ENCODE peak calls at places on chromosomes 1 and 21, in four cellular contexts. One of them, this sample, is unnamed.
A peak's percentile ranks its signal among the peaks of the same experiment; 100 is the strongest.

GRCh38 chr21:20729376-20729775 is 268.8 kb upstream of the NCAM2 start:
- DNase-seq in HCT116: no peak
- DNase-seq in suprapubic skin: no peak
- DNase-seq in esophagus muscularis mucosa: no peak
- DNase-seq in this sample: no peak

GRCh38 chr21:25409992-25410391 is 197.3 kb downstream of the MRPL39 start:
- DNase-seq in HCT116: no peak
- DNase-seq in esophagus muscularis mucosa: no peak
- DNase-seq in suprapubic skin: no peak
- DNase-seq in this sample: no peak

GRCh38 chr1:200022239-200022804 is 5.2 kb upstream of the NR5A2 start:
- DNase-seq in HCT116: no peak
- DNase-seq in esophagus muscularis mucosa: peak; percentile 14
- DNase-seq in suprapubic skin: no peak
- DNase-seq in this sample: no peak

GRCh38 chr1:163799190-163799805 is 477.5 kb downstream of the NUF2 start:
- DNase-seq in HCT116: no peak
- DNase-seq in esophagus muscularis mucosa: no peak
- DNase-seq in suprapubic skin: no peak
- DNase-seq in this sample: no peak

GRCh38 chr21:29256125-29256895 is 42.4 kb upstream of the BACH1 start:
- DNase-seq in suprapubic skin: no peak
- DNase-seq in esophagus muscularis mucosa: no peak
- DNase-seq in HCT116: no peak
- DNase-seq in this sample: no peak

GRCh38 chr1:23793018-23793781 is 2.3 kb downstream of the LYPLA2 start:
- DNase-seq in esophagus muscularis mucosa: no peak
- DNase-seq in HCT116: no peak
- DNase-seq in suprapubic skin: no peak
- DNase-seq in this sample: peak; percentile 70

GRCh38 chr1:43608789-43609188 is 41.2 kb upstream of the KDM4A start:
- DNase-seq in suprapubic skin: no peak
- DNase-seq in esophagus muscularis mucosa: no peak
- DNase-seq in HCT116: no peak
- DNase-seq in this sample: no peak

GRCh38 chr1:232669981-232670763 is 40.2 kb upstream of the SIPA1L2 start:
- DNase-seq in suprapubic skin: no peak
- DNase-seq in HCT116: no peak
- DNase-seq in esophagus muscularis mucosa: no peak
- DNase-seq in this sample: no peak

GRCh38 chr1:43822040-43822439 is 111.6 kb upstream of the ARTN start:
- DNase-seq in esophagus muscularis mucosa: no peak
- DNase-seq in suprapubic skin: no peak
- DNase-seq in HCT116: peak; percentile 90
- DNase-seq in this sample: no peak

GRCh38 chr1:246577720-246578106 is 11.5 kb downstream of the CNST start:
- DNase-seq in HCT116: no peak
- DNase-seq in suprapubic skin: no peak
- DNase-seq in esophagus muscularis mucosa: no peak
- DNase-seq in this sample: no peak

GRCh38 chr1:7171574-7171973 is 386.3 kb downstream of the CAMTA1 start:
- DNase-seq in suprapubic skin: no peak
- DNase-seq in esophagus muscularis mucosa: peak; percentile 66
- DNase-seq in HCT116: no peak
- DNase-seq in this sample: no peak

GRCh38 chr1:162222019-162222418 is 152.5 kb downstream of the NOS1AP start:
- DNase-seq in esophagus muscularis mucosa: no peak
- DNase-seq in suprapubic skin: no peak
- DNase-seq in HCT116: no peak
- DNase-seq in this sample: no peak

GRCh38 chr1:109876617-109877319 is 33.9 kb upstream of the CSF1 start:
- DNase-seq in HCT116: no peak
- DNase-seq in esophagus muscularis mucosa: no peak
- DNase-seq in suprapubic skin: no peak
- DNase-seq in this sample: no peak

GRCh38 chr1:3265800-3266485 is 188.5 kb upstream of the ARHGEF16 start:
- DNase-seq in esophagus muscularis mucosa: no peak
- DNase-seq in suprapubic skin: no peak
- DNase-seq in HCT116: no peak
- DNase-seq in this sample: no peak

GRCh38 chr1:248817065-248817464 is 8.7 kb downstream of the SH3BP5L start:
- DNase-seq in esophagus muscularis mucosa: no peak
- DNase-seq in HCT116: no peak
- DNase-seq in suprapubic skin: no peak
- DNase-seq in this sample: no peak

GRCh38 chr1:3631330-3631729 is 6.5 kb downstream of the TPRG1L start:
- DNase-seq in suprapubic skin: no peak
- DNase-seq in HCT116: no peak
- DNase-seq in esophagus muscularis mucosa: no peak
- DNase-seq in this sample: no peak

GRCh38 chr1:36161656-36162531 is 5.9 kb downstream of the MAP7D1 start:
- DNase-seq in HCT116: no peak
- DNase-seq in suprapubic skin: no peak
- DNase-seq in esophagus muscularis mucosa: no peak
- DNase-seq in this sample: peak; percentile 60
- H3K4me1 ChIP-seq in HCT116: peaks cover 13% of the 10 kb centered on the region
- H3K4me1 ChIP-seq in suprapubic skin: peaks cover 88% of the 10 kb centered on the region
- H3K4me1 ChIP-seq in esophagus muscularis mucosa: peaks cover 97% of the 10 kb centered on the region
- H3K4me1 ChIP-seq in this sample: peaks cover 33% of the 10 kb centered on the region

GRCh38 chr1:172144445-172145060 is 275.9 kb upstream of the C1orf105 start:
- DNase-seq in suprapubic skin: peak; percentile 90
- DNase-seq in HCT116: no peak
- DNase-seq in esophagus muscularis mucosa: peak; percentile 94
- DNase-seq in this sample: peak; percentile 85
- TF ChIP-seq POLR2A in suprapubic skin: peak; percentile 87
- TF ChIP-seq POLR2A in HCT116: no peak
- TF ChIP-seq POLR2A in esophagus muscularis mucosa: peak; percentile 23
- TF ChIP-seq POLR2A in this sample: peak; percentile 86

GRCh38 chr1:25018878-25019277 is 88.8 kb upstream of the RUNX3 start:
- DNase-seq in suprapubic skin: no peak
- DNase-seq in esophagus muscularis mucosa: no peak
- DNase-seq in HCT116: no peak
- DNase-seq in this sample: no peak

GRCh38 chr1:25017436-25018109 is 87.5 kb upstream of the RUNX3 start:
- DNase-seq in esophagus muscularis mucosa: no peak
- DNase-seq in HCT116: no peak
- DNase-seq in suprapubic skin: no peak
- DNase-seq in this sample: no peak

GRCh38 chr1:25019351-25020172 is 89.5 kb upstream of the RUNX3 start:
- DNase-seq in suprapubic skin: no peak
- DNase-seq in HCT116: no peak
- DNase-seq in esophagus muscularis mucosa: no peak
- DNase-seq in this sample: no peak

GRCh38 chr1:25020173-25020840 is 90.2 kb upstream of the RUNX3 start:
- DNase-seq in HCT116: no peak
- DNase-seq in esophagus muscularis mucosa: no peak
- DNase-seq in suprapubic skin: no peak
- DNase-seq in this sample: peak; percentile 46

GRCh38 chr1:25018110-25018470 is 88.0 kb upstream of the RUNX3 start:
- DNase-seq in suprapubic skin: no peak
- DNase-seq in esophagus muscularis mucosa: no peak
- DNase-seq in HCT116: no peak
- DNase-seq in this sample: no peak
- H3K4me1 ChIP-seq in suprapubic skin: peaks cover 14% of the 10 kb centered on the region
- H3K4me1 ChIP-seq in esophagus muscularis mucosa: peaks cover 13% of the 10 kb centered on the region
- H3K4me1 ChIP-seq in HCT116: peaks cover 11% of the 10 kb centered on the region
- H3K4me1 ChIP-seq in this sample: peaks cover 14% of the 10 kb centered on the region

DNA sequence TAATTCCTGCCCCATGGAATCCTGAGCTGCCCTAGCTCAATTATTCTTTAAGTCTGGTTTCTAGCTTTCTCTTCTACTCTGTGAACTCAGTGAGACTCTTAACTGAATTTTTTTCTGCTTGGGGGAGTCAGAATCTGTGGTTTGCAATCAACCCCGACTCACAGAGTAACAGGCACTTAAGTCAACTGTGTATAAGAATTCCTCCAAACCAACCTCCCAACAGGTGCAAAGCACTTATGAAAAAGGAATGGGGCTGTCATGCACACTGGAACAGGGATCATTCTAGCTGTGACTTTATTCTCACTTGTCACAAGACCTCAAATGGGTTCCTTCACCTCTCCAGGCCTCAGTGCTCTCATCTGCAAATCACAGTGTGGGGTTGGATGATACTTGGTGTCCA is 60.3 kb upstream of the SYT6 start:
- DNase-seq in suprapubic skin: no peak
- DNase-seq in HCT116: no peak
- DNase-seq in esophagus muscularis mucosa: no peak
- DNase-seq in this sample: no peak
- TF ChIP-seq POLR2A in suprapubic skin: no peak
- TF ChIP-seq POLR2A in HCT116: no peak
- TF ChIP-seq POLR2A in esophagus muscularis mucosa: no peak
- TF ChIP-seq POLR2A in this sample: no peak